ENCODE peak calls at places on chromosomes 1 and 21, in eight cellular contexts. Z, Y, F, P, N, X, V and H are unnamed samples.

GRCh38 chr1:184025242-184025675 is 12.3 kb downstream of the COLGALT2 start:
- DNase-seq in Y (peak; percentile 33), N (no peak), X (no peak), V (no peak), Z (no peak), P (no peak), F (no peak), H (no peak)

GRCh38 chr1:247103777-247104591 is at the start of gene ZNF669:
- DNase-seq in F (peak; percentile 98), X (peak; percentile 95), P (peak; percentile 94), V (peak; percentile 96), N (peak; percentile 99), Y (peak; percentile 98), Z (peak; percentile 92), H (peak; percentile 92)

GRCh38 chr1:219174672-219175564 is 1.2 kb downstream of the LYPLAL1 start:
- DNase-seq in N (peak; percentile 52), P (peak; percentile 61), Z (no peak), Y (no peak), X (no peak), F (no peak), V (peak; percentile 88), H (peak; percentile 41)

GRCh38 chr1:43796111-43796581 is 88.8 kb downstream of the ST3GAL3 start:
- DNase-seq in F (no peak), V (no peak), Y (no peak), X (no peak), N (no peak), Z (no peak), P (no peak), H (no peak)

GRCh38 chr21:28069446-28069845 is 923.2 kb downstream of the LTN1 start:
- DNase-seq in V (no peak), Y (no peak), P (no peak), N (no peak), Z (no peak), F (no peak), X (no peak), H (peak; percentile 77)

GRCh38 chr1:2494323-2494693 is 18.2 kb downstream of the PLCH2 start:
- DNase-seq in N (no peak), P (no peak), Z (no peak), F (no peak), X (no peak), Y (no peak), V (no peak), H (no peak)

GRCh38 chr1:172287207-172287606 is 133.3 kb upstream of the C1orf105 start:
- DNase-seq in Z (peak; percentile 76), F (peak; percentile 77), N (peak; percentile 72), V (peak; percentile 42), Y (peak; percentile 81), X (no peak), P (no peak), H (no peak)

GRCh38 chr1:115924730-115925129 is 51.6 kb upstream of the SLC22A15 start:
- DNase-seq in Y (no peak), V (no peak), X (no peak), P (no peak), Z (no peak), N (no peak), F (no peak), H (no peak)

GRCh38 chr1:86190873-86191272 is 34.3 kb upstream of the COL24A1 start:
- DNase-seq in Y (no peak), X (no peak), N (no peak), F (no peak), V (no peak), P (no peak), Z (no peak), H (no peak)